ENCODE peak calls at places on chromosomes 11 and 22, in six cellular contexts. N, T, D, Y, V and S are unnamed samples.

GRCh38 chr11:95608093-95608492 is 181.5 kb downstream of the FAM76B start:
- DNase-seq in N (no peak), V (no peak), Y (no peak), D (no peak), T (no peak), S (no peak)

GRCh38 chr11:3208272-3208671 is 10.3 kb downstream of the MRGPRG start:
- DNase-seq in T (no peak), V (peak; percentile 1), N (no peak), D (no peak), Y (no peak), S (no peak)

GRCh38 chr22:48836673-48837340 is 990.9 kb downstream of the BRD1 start:
- DNase-seq in D (no peak), Y (no peak), N (no peak), V (no peak), T (no peak), S (no peak)

GRCh38 chr11:78218707-78219492 is 30.2 kb downstream of the USP35 start:
- DNase-seq in Y (no peak), V (no peak), N (no peak), D (no peak), T (no peak), S (no peak)

GRCh38 chr11:1298695-1299492 is 10.5 kb downstream of the TOLLIP start:
- DNase-seq in Y (no peak), V (peak; percentile 80), T (no peak), D (peak; percentile 69), N (peak; percentile 59), S (peak; percentile 85)

GRCh38 chr11:119363081-119363861 is 16.8 kb upstream of the MFRP start:
- DNase-seq in N (no peak), T (no peak), V (no peak), D (no peak), Y (peak; percentile 57), S (no peak)

GRCh38 chr22:39530692-39531331 is 1.7 kb downstream of the RPS19BP1 start:
- DNase-seq in Y (peak; percentile 84), D (peak; percentile 57), T (peak; percentile 32), N (peak; percentile 41), V (no peak), S (no peak)

GRCh38 chr11:46099973-46100335 is 21.3 kb downstream of the PHF21A start:
- DNase-seq in T (no peak), D (no peak), V (no peak), N (peak; percentile 41), Y (peak; percentile 49), S (no peak)

GRCh38 chr11:44728491-44728910 is 1.7 kb downstream of the TSPAN18 start:
- DNase-seq in N (no peak), V (no peak), D (no peak), Y (no peak), T (no peak), S (no peak)

GRCh38 chr22:23708270-23708669 is 17.5 kb downstream of the RGL4 start:
- DNase-seq in D (no peak), T (no peak), Y (no peak), N (no peak), V (no peak), S (no peak)

GRCh38 chr22:23704062-23704461 is 13.2 kb downstream of the RGL4 start:
- DNase-seq in Y (no peak), N (no peak), T (no peak), D (no peak), V (no peak), S (no peak)

GRCh38 chr22:23704829-23705228 is 14.0 kb downstream of the RGL4 start:
- DNase-seq in Y (no peak), V (no peak), T (no peak), D (no peak), N (no peak), S (no peak)

GRCh38 chr22:23709107-23709506 is 18.3 kb downstream of the RGL4 start:
- DNase-seq in T (no peak), V (no peak), N (peak; percentile 59), D (no peak), Y (no peak), S (no peak)

DNA sequence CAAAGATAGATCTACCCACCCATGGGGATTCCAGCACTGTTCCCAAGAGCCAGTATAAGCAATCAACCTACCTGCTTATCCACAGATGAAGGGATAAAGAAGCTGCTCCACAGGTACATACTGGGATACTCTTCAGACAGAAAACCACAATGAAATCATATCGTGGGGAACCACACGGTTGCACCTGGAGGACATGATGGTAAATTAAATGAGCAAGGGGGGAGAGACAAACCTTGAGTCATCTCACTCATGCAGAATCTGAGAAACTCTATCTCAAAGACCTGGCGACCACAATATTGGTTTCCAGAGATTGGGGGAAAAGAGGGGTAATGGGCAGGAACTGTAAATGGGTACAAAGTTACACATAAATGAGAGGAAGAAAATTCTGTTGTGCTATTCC is 14.5 kb downstream of the RGL4 start:
- DNase-seq in T (no peak), N (no peak), V (no peak), Y (no peak), D (no peak), S (no peak)
- H3K36me3 ChIP-seq in T (peaks cover 46% of the 10 kb centered on the region), N (peaks cover 36% of the 10 kb centered on the region), V (peaks cover 96% of the 10 kb centered on the region), Y (peaks cover 76% of the 10 kb centered on the region), D (peaks cover 14% of the 10 kb centered on the region), S (peaks cover 13% of the 10 kb centered on the region)

GRCh38 chr22:37638351-37639069 is 959 bp upstream of the SH3BP1 start:
- DNase-seq in D (no peak), T (no peak), V (no peak), Y (peak; percentile 67), N (no peak), S (no peak)
- H3K4me3 ChIP-seq in D (no peak overlapping the region), T (peak overlapping the region; percentile 70), V (peak overlapping the region; percentile 68), Y (peak overlapping the region; percentile 96), N (no peak overlapping the region), S (no peak overlapping the region)

DNA sequence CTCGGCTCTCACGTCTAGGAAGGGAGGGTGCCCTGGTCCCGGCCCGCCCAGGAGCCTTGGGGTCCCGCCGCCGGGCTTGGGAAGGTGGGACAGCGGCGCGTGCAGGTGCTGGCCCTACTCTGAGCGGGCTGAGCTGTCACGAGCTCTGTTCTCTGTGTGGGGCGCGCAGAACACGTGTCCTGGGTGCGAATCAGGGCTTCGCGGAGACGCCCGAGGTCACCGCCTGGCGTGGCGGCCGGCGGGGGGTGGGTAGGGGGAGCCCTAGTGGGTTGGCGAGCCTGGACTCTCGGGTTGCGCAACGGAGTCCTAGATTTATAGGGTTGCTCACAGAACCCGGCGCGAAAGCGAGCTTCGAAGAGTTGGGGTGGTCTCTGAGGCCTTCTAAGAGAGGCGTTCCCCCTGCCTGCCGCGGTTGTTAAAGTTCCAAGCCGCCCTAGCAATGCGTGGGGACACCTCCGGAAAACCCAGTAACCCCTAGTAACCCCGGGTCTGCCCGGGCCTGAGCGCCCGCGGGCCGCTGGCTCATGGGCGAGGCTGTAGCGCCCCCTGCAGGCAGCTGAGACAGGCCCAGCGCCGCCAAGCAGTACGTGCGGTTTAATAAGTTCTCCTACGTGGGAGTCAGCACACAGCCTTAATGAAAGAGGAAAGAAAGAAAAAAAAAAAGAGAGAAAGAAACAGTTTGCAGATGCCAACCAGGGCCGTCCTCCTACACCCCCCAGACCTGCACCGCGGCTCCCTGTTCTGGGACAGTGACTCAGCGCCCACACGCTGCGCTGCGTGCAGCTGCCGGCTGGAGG is 2.7 kb downstream of the ADM start:
- DNase-seq in T (peak; percentile 82), V (peak; percentile 84), Y (peak; percentile 89), N (peak; percentile 94), D (peak; percentile 86), S (peak; percentile 95)
- H3K27me3 ChIP-seq in T (no peaks in the 10 kb centered on the region), V (no peaks in the 10 kb centered on the region), Y (no peaks in the 10 kb centered on the region), N (no peaks in the 10 kb centered on the region), D (no peaks in the 10 kb centered on the region), S (no peaks in the 10 kb centered on the region)

DNA sequence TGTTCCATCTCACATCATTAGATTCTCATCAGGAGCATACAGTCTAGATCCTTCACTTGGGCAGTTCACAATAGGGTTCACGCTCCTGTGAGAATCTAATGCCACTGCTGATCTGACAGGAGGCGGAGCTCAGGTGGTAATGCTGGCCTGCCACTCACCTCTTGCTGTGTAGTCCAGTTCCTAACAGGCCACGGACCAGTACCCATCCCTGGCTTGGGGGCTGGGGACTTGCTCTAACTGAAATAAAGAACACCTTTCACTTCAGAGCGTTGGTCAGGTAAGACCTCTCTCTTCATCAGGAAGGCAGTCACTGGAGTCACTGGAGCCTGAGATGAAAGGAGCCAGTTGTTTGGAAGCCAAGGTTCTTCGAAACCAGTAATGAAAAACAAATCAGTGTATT is 41.7 kb downstream of the PRMT3 start:
- DNase-seq in N (no peak), T (no peak), V (no peak), Y (no peak), D (no peak), S (no peak)
- H3K36me3 ChIP-seq in N (peaks cover 3% of the 10 kb centered on the region), T (no peaks in the 10 kb centered on the region), V (peaks cover 33% of the 10 kb centered on the region), Y (peaks cover 40% of the 10 kb centered on the region), D (peaks cover 4% of the 10 kb centered on the region), S (no peaks in the 10 kb centered on the region)

GRCh38 chr11:94184362-94184761 is 55.7 kb downstream of the PANX1 start:
- DNase-seq in V (no peak), T (no peak), D (no peak), N (no peak), Y (no peak), S (no peak)
- H3K4me3 ChIP-seq in V (no peak overlapping the region), T (no peak overlapping the region), D (no peak overlapping the region), N (no peak overlapping the region), Y (no peak overlapping the region), S (no peak overlapping the region)

GRCh38 chr22:32205974-32206773 is 1.3 kb upstream of the RFPL2 start:
- DNase-seq in D (no peak), T (no peak), Y (no peak), V (no peak), N (no peak), S (no peak)
- H3K27me3 ChIP-seq in D (no peaks in the 10 kb centered on the region), T (peaks cover 15% of the 10 kb centered on the region), Y (no peaks in the 10 kb centered on the region), V (peaks cover 53% of the 10 kb centered on the region), N (peaks cover 16% of the 10 kb centered on the region), S (no peaks in the 10 kb centered on the region)

DNA sequence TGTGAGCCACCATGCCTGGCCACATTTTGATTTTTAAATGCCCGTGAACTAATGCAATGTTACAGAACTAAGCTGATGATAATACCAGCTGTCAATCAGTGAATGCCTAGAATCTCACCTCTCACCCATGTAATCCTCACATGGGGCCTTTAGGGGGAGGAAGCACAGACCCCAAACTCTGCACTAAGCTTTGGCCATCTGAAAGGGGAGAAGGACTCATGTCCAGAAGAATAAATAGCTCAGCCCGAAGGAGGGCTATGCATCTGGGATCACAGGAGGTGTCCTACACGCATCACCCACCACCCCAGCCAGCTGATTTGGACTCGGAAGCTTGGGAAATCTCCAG is 36.0 kb upstream of the YPEL1 start:
- DNase-seq in Y (no peak), N (no peak), D (no peak), V (no peak), T (no peak), S (no peak)
- H3K36me3 ChIP-seq in Y (peaks cover 7% of the 10 kb centered on the region), N (peaks cover 51% of the 10 kb centered on the region), D (peaks cover 6% of the 10 kb centered on the region), V (peaks cover 64% of the 10 kb centered on the region), T (peaks cover 76% of the 10 kb centered on the region), S (peaks cover 10% of the 10 kb centered on the region)

GRCh38 chr11:68128682-68129327 is 7.6 kb upstream of the CHKA start:
- DNase-seq in T (peak; percentile 77), V (peak; percentile 55), N (peak; percentile 70), Y (no peak), D (no peak), S (peak; percentile 72)
- H3K4me3 ChIP-seq in T (peak overlapping the region; percentile 44), V (peak overlapping the region; percentile 72), N (peak overlapping the region; percentile 32), Y (no peak overlapping the region), D (no peak overlapping the region), S (peak overlapping the region; percentile 44)

DNA sequence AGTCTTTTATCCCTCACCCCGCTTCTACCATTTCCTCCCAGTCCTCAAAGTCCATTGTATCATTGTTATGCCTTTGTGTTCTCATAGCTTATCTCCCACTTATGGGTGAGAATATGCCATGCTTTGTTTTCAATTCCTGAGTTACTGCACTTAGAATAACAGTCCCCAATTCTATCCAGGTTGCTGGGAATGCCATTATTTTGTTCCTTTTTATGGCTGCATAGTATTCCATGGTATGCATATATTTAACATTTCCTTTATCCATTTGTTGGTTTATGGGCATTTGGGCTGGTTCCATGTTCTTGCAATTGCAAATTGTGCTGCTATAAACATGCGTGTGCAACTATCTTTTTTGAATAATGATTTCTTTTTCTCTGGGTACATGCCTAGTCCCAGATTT is 114.9 kb downstream of the VPREB1 start:
- DNase-seq in T (no peak), V (no peak), Y (no peak), D (no peak), N (no peak), S (no peak)
- H3K27me3 ChIP-seq in T (peaks cover 7% of the 10 kb centered on the region), V (peaks cover 75% of the 10 kb centered on the region), Y (no peaks in the 10 kb centered on the region), D (peaks cover 10% of the 10 kb centered on the region), N (peaks cover 12% of the 10 kb centered on the region), S (no peaks in the 10 kb centered on the region)